ENCODE peak calls at places on chromosome 19, in ten cellular contexts. U, I, W, M, G, L, C, A, V and Q are unnamed samples.

GRCh38 chr19:17830567-17831418 is 9.5 kb upstream of the INSL3 start:
- DNase-seq in U (peak; percentile 48), I (peak; percentile 54), W (peak; percentile 92), M (no peak), G (no peak), L (peak; percentile 33), C (peak; percentile 43), A (peak; percentile 87), V (no peak), Q (peak; percentile 61)

GRCh38 chr19:35671818-35672217 is 5.5 kb downstream of the UPK1A start:
- DNase-seq in U (no peak), I (no peak), W (no peak), M (no peak), G (no peak), L (no peak), C (peak; percentile 6), A (no peak), V (no peak), Q (no peak)

GRCh38 chr19:42412661-42413076 is 14.5 kb downstream of the LIPE start:
- DNase-seq in U (no peak), I (no peak), W (no peak), M (no peak), G (peak; percentile 65), L (no peak), C (no peak), A (no peak), V (no peak), Q (no peak)

GRCh38 chr19:18839465-18840287 is 7.9 kb downstream of the UPF1 start:
- DNase-seq in U (no peak), I (no peak), W (no peak), M (no peak), G (peak; percentile 32), L (no peak), C (no peak), A (no peak), V (no peak), Q (no peak)

GRCh38 chr19:41945135-41945766 is 13.9 kb downstream of the RABAC1 start:
- DNase-seq in U (no peak), I (peak; percentile 87), W (peak; percentile 39), M (no peak), G (no peak), L (peak; percentile 84), C (no peak), A (no peak), V (no peak), Q (no peak)

GRCh38 chr19:44587863-44588752 is 25.3 kb upstream of the IGSF23 start:
- DNase-seq in U (no peak), I (peak; percentile 16), W (no peak), M (peak; percentile 96), G (no peak), L (no peak), C (peak; percentile 90), A (peak; percentile 75), V (peak; percentile 56), Q (peak; percentile 97)

GRCh38 chr19:5147074-5147970 is 178.4 kb downstream of the KDM4B start:
- DNase-seq in U (no peak), I (no peak), W (no peak), M (no peak), G (peak; percentile 21), L (no peak), C (no peak), A (no peak), V (no peak), Q (no peak)

GRCh38 chr19:40270362-40271089 is 14.6 kb downstream of the AKT2 start:
- DNase-seq in U (no peak), I (no peak), W (no peak), M (no peak), G (no peak), L (no peak), C (no peak), A (peak; percentile 18), V (no peak), Q (no peak)

GRCh38 chr19:47762615-47763308 is 15.7 kb upstream of the SELENOW start:
- DNase-seq in U (no peak), I (no peak), W (no peak), M (no peak), G (peak; percentile 50), L (no peak), C (peak; percentile 64), A (peak; percentile 83), V (no peak), Q (no peak)

GRCh38 chr19:29273000-29273691 is 60.2 kb upstream of the UQCRFS1 start:
- DNase-seq in U (no peak), I (no peak), W (no peak), M (no peak), G (no peak), L (no peak), C (no peak), A (no peak), V (no peak), Q (no peak)

GRCh38 chr19:50480281-50481111 is 3.8 kb upstream of the GARIN5A start:
- DNase-seq in U (no peak), I (no peak), W (no peak), M (no peak), G (peak; percentile 21), L (no peak), C (no peak), A (no peak), V (no peak), Q (no peak)

GRCh38 chr19:46030861-46031550 is 8.2 kb upstream of the PGLYRP1 start:
- DNase-seq in U (no peak), I (no peak), W (no peak), M (no peak), G (no peak), L (no peak), C (no peak), A (no peak), V (no peak), Q (no peak)

GRCh38 chr19:55538132-55538531 is 1.2 kb upstream of the SBK2 start:
- DNase-seq in U (no peak), I (no peak), W (no peak), M (no peak), G (no peak), L (no peak), C (no peak), A (no peak), V (no peak), Q (no peak)

GRCh38 chr19:16778796-16779411 is 50.3 kb upstream of the SIN3B start:
- DNase-seq in U (no peak), I (peak; percentile 65), W (peak; percentile 37), M (peak; percentile 12), G (peak; percentile 42), L (peak; percentile 42), C (peak; percentile 73), A (peak; percentile 72), V (peak; percentile 30), Q (peak; percentile 82)

GRCh38 chr19:5615756-5616327 is 6.7 kb downstream of the SAFB2 start:
- DNase-seq in U (no peak), I (no peak), W (no peak), M (no peak), G (no peak), L (no peak), C (peak; percentile 27), A (no peak), V (no peak), Q (no peak)

GRCh38 chr19:48342841-48343540 is 17.6 kb downstream of the EMP3 start:
- DNase-seq in U (no peak), I (no peak), W (no peak), M (no peak), G (no peak), L (no peak), C (peak; percentile 73), A (no peak), V (no peak), Q (peak; percentile 66)

GRCh38 chr19:12786149-12786870 is 5.0 kb upstream of the JUNB start:
- DNase-seq in U (no peak), I (no peak), W (peak; percentile 88), M (no peak), G (peak; percentile 74), L (no peak), C (no peak), A (no peak), V (no peak), Q (peak; percentile 46)

GRCh38 chr19:14059093-14059480 is 2.8 kb downstream of the PALM3 start:
- DNase-seq in U (no peak), I (peak; percentile 53), W (no peak), M (no peak), G (no peak), L (peak; percentile 40), C (no peak), A (peak; percentile 21), V (no peak), Q (no peak)

GRCh38 chr19:30882411-30883005 is 466.7 kb downstream of the TSHZ3 start:
- DNase-seq in U (no peak), I (no peak), W (no peak), M (no peak), G (no peak), L (no peak), C (no peak), A (no peak), V (no peak), Q (no peak)